ENCODE peak calls at places on chromosomes 5 and 9, in five cellular contexts. U, S, O, P and E are unnamed samples. For H3K9me3, the result is how much of the 10 kb centered on the place peaks cover.

GRCh38 chr9:110089681-110090370 is 118.1 kb downstream of the C9orf152 start:
- DNase-seq in U (no peak), S (no peak), O (no peak), P (no peak), E (no peak)

GRCh38 chr5:180154821-180155220 is 54.2 kb downstream of the RASGEF1C start:
- DNase-seq in U (no peak), S (peak), O (no peak), P (peak), E (no peak)

GRCh38 chr9:17165734-17166133 is 30.9 kb downstream of the CNTLN start:
- DNase-seq in U (no peak), S (no peak), O (no peak), P (no peak), E (no peak)

GRCh38 chr9:34451545-34451944 is 6.8 kb downstream of the FAM219A start:
- DNase-seq in U (no peak), S (no peak), O (no peak), P (no peak), E (no peak)

GRCh38 chr5:37088041-37088440 is 161.1 kb downstream of the CPLANE1 start:
- DNase-seq in U (no peak), S (no peak), O (no peak), P (no peak), E (no peak)

GRCh38 chr9:126799051-126799450 is 5.8 kb upstream of the ZBTB43 start:
- DNase-seq in U (no peak), S (no peak), O (no peak), P (no peak), E (no peak)

GRCh38 chr5:137560414-137560813 is 61.3 kb upstream of the SPOCK1 start:
- DNase-seq in U (no peak), S (no peak), O (no peak), P (no peak), E (no peak)

GRCh38 chr9:3177921-3178320 is 334.0 kb upstream of the PUM3 start:
- DNase-seq in U (no peak), S (no peak), O (no peak), P (no peak), E (no peak)

GRCh38 chr5:125703616-125704015 is 719.6 kb upstream of the GRAMD2B start:
- DNase-seq in U (no peak), S (no peak), O (no peak), P (no peak), E (no peak)

GRCh38 chr5:10440367-10440990 is 1.2 kb upstream of the ROPN1L start:
- DNase-seq in U (no peak), S (no peak), O (no peak), P (no peak), E (no peak)

GRCh38 chr9:133372144-133372543 is 3.7 kb downstream of the SURF4 start:
- DNase-seq in U (no peak), S (no peak), O (no peak), P (no peak), E (no peak)

GRCh38 chr9:81035171-81035570 is 654.2 kb downstream of the TLE1 start:
- DNase-seq in U (no peak), S (no peak), O (no peak), P (no peak), E (no peak)

GRCh38 chr9:33787839-33788238 is 7.5 kb upstream of the PRSS3 start:
- DNase-seq in U (no peak), S (no peak), O (no peak), P (no peak), E (no peak)

GRCh38 chr5:74232281-74232680 is 408.2 kb downstream of the ENC1 start:
- DNase-seq in U (no peak), S (no peak), O (no peak), P (no peak), E (no peak)

GRCh38 chr5:132499440-132500243 is 9.1 kb upstream of the IRF1 start:
- DNase-seq in U (no peak), S (peak), O (no peak), P (no peak), E (no peak)

GRCh38 chr5:52801329-52801728 is 13.6 kb downstream of the ITGA1 start:
- DNase-seq in U (no peak), S (no peak), O (no peak), P (no peak), E (no peak)

GRCh38 chr5:97979740-97980139 is 793.7 kb upstream of the RGMB start:
- DNase-seq in U (no peak), S (no peak), O (no peak), P (no peak), E (no peak)

GRCh38 chr9:36204906-36205547 is 14.3 kb downstream of the CLTA start:
- DNase-seq in U (no peak), S (no peak), O (no peak), P (no peak), E (no peak)

GRCh38 chr9:116482740-116483139 is 204.4 kb upstream of the TRIM32 start:
- DNase-seq in U (no peak), S (no peak), O (no peak), P (no peak), E (no peak)

GRCh38 chr5:108278285-108279240 is 103.3 kb downstream of the FBXL17 start:
- DNase-seq in U (no peak), S (no peak), O (no peak), P (no peak), E (no peak)

GRCh38 chr9:17134396-17134842 is 421 bp upstream of the CNTLN start:
- DNase-seq in U (no peak), S (no peak), O (no peak), P (no peak), E (no peak)

GRCh38 chr5:135138116-135138850 is 104.3 kb upstream of the PITX1 start:
- DNase-seq in U (no peak), S (no peak), O (no peak), P (no peak), E (no peak)

GRCh38 chr9:127968717-127969383 is 11.9 kb downstream of the EEIG1 start:
- DNase-seq in U (peak), S (peak), O (no peak), P (no peak), E (no peak)

GRCh38 chr9:33852216-33852826 is 35.4 kb downstream of the UBE2R2 start:
- DNase-seq in U (peak), S (peak), O (peak), P (peak), E (peak)

GRCh38 chr5:93967923-93968322 is 226.5 kb upstream of the POU5F2 start:
- DNase-seq in U (no peak), S (no peak), O (no peak), P (no peak), E (no peak)

DNA sequence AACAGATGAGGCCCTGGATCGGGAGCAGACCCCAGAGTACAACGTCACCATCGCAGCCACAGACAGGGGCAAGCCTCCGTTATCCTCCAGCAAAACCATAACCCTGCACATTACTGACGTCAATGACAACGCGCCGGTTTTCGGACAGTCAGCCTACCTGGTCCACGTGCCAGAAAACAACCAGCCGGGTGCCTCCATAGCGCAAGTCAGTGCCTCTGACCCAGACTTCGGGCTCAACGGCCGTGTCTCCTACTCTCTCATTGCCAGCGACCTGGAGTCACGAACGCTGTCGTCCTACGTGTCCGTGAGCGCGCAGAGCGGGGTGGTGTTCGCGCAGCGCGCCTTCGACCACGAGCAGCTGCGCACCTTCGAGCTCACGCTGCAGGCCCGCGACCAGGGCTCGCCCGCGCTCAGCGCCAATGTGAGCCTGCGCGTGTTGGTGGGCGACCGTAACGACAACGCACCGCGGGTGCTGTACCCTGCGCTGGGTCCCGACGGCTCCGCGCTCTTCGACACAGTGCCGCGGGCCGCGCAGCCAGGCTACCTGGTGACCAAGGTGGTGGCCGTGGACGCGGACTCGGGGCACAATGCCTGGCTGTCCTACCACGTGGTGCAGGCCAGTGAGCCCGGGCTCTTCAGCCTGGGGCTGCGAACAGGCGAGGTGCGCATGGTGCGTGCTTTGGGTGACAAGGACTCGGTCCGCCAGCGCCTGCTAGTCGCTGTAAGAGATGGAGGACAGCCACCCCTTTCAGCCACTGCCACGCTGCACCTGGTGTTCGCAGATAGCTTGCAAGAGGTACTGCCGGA is 1.6 kb upstream of the PCDHGA11 start:
- DNase-seq in U (no peak), S (no peak), O (no peak), P (no peak), E (no peak)
- H3K9me3 ChIP-seq in U (under half), S (under half), O (under half), P (under half), E (under half)

GRCh38 chr5:178992291-178992895 is 2.7 kb downstream of the GRM6 start:
- DNase-seq in U (no peak), S (no peak), O (no peak), P (no peak), E (no peak)
- H3K9me3 ChIP-seq in U (under half), S (under half), O (under half), P (under half), E (under half)

GRCh38 chr5:39025456-39025855 is 48.7 kb downstream of the RICTOR start:
- DNase-seq in U (no peak), S (no peak), O (no peak), P (no peak), E (no peak)

GRCh38 chr5:39031041-39031440 is 43.2 kb downstream of the RICTOR start:
- DNase-seq in U (no peak), S (no peak), O (no peak), P (no peak), E (no peak)
- H3K9me3 ChIP-seq in U (under half), S (under half), O (under half), P (under half), E (under half)

GRCh38 chr9:96766199-96766598 is 11.7 kb downstream of the ZNF510 start:
- DNase-seq in U (no peak), S (no peak), O (no peak), P (no peak), E (no peak)
- H3K9me3 ChIP-seq in U (under half), S (under half), O (under half), P (under half), E (half or more)